ENCODE peak calls at places on chromosomes 5 and 9, in eight cellular contexts. G is stromal cell of bone marrow; K is activated T-cell treated with anti-CD3 and anti-CD28 coated beads, Interleukin-2, amount 50 U/mL, for 48 hours; A is choroid plexus epithelial cell; P is NCI-H748 treated with DMSO at 0.1 percent for 48 hours; N is activated naive CD4-positive, alpha-beta T cell treated with anti-CD3 and anti-CD28 coated beads, Interleukin-2, amount 10 ng/mL, durations not matched to agents 7 days and 5 days; S is IMR-90; I is germinal center. Q is an unnamed sample.

GRCh38 chr9:106864533-106865143 is 1.7 kb downstream of the ZNF462 start:
- DNase-seq in K (no peak), P (peak), G (no peak), S (peak), N (no peak), I (no peak), A (peak), Q (peak)

GRCh38 chr9:26863074-26863473 is 29.5 kb downstream of the CAAP1 start:
- DNase-seq in S (peak), I (no peak), A (peak), N (no peak), P (no peak), K (no peak), G (peak), Q (peak)

GRCh38 chr5:16869821-16870796 is 66.0 kb downstream of the MYO10 start:
- DNase-seq in G (no peak), A (no peak), K (no peak), P (no peak), N (no peak), I (no peak), S (peak), Q (peak)

GRCh38 chr5:108669493-108669892 is 78.2 kb upstream of the FER start:
- DNase-seq in S (no peak), A (no peak), G (no peak), I (no peak), K (no peak), N (no peak), P (no peak), Q (no peak)

GRCh38 chr5:82707741-82708140 is 369.5 kb downstream of the TMEM167A start:
- DNase-seq in A (peak), G (no peak), I (no peak), S (no peak), P (no peak), K (no peak), N (no peak), Q (peak)

GRCh38 chr5:98308960-98309359 is 464.5 kb upstream of the RGMB start:
- DNase-seq in I (no peak), K (no peak), S (peak), G (no peak), N (no peak), A (peak), P (no peak), Q (peak)

GRCh38 chr9:115524467-115525059 is 406.6 kb upstream of the TNC start:
- DNase-seq in I (peak), N (peak), G (peak), P (peak), S (peak), A (peak), K (peak), Q (peak)

GRCh38 chr9:36815566-36816348 is 218.3 kb downstream of the PAX5 start:
- DNase-seq in K (no peak), G (no peak), A (no peak), N (no peak), I (no peak), P (no peak), S (no peak), Q (no peak)

GRCh38 chr5:101897914-101898313 is 398.2 kb downstream of the SLCO4C1 start:
- DNase-seq in A (no peak), P (peak), S (no peak), I (no peak), N (no peak), G (no peak), K (no peak), Q (no peak)

GRCh38 chr5:35095366-35095765 is 47.6 kb upstream of the AGXT2 start:
- DNase-seq in K (no peak), A (no peak), P (no peak), N (no peak), G (no peak), S (no peak), I (no peak), Q (no peak)

GRCh38 chr5:91361055-91361701 is 21.9 kb downstream of the ARRDC3 start:
- DNase-seq in N (no peak), G (no peak), P (no peak), A (no peak), I (peak), K (no peak), S (no peak), Q (peak)

GRCh38 chr5:55665065-55665464 is 47.1 kb downstream of the SLC38A9 start:
- DNase-seq in S (no peak), G (no peak), I (no peak), P (no peak), N (no peak), K (no peak), A (no peak), Q (peak)

GRCh38 chr5:179802950-179803562 is 3.6 kb downstream of the MGAT4B start:
- DNase-seq in P (no peak), N (no peak), S (no peak), A (no peak), I (no peak), G (no peak), K (peak), Q (no peak)

GRCh38 chr5:178214160-178214803 is 9.9 kb downstream of the HNRNPAB start:
- DNase-seq in G (no peak), N (no peak), A (no peak), K (no peak), S (no peak), I (no peak), P (no peak), Q (no peak)

GRCh38 chr9:35937227-35937626 is 20.7 kb downstream of the OR2S2 start:
- DNase-seq in I (peak), P (no peak), A (peak), K (no peak), S (peak), N (no peak), G (no peak), Q (peak)

GRCh38 chr9:93675336-93676150 is 99.2 kb downstream of the PHF2 start:
- DNase-seq in N (no peak), I (no peak), S (no peak), P (no peak), A (no peak), K (peak), G (no peak), Q (no peak)

GRCh38 chr5:68884893-68885292 is 208.9 kb upstream of the SLC30A5 start:
- DNase-seq in S (no peak), P (no peak), K (no peak), G (no peak), N (no peak), I (no peak), A (peak), Q (peak)